ENCODE peak calls at places on chromosomes 5 and 9, in four cellular contexts. D is OCI-LY7, K is pancreas, W is gastrocnemius medialis. F is an unnamed sample. For H3K4me1 and H3K9me3, the result is how much of the 10 kb centered on the place peaks cover.

GRCh38 chr9:90641868-90642558 is 611 bp downstream of the DIRAS2 start:
- DNase-seq in K (no peak), W (no peak), D (no peak), F (no peak)

GRCh38 chr9:33737811-33738606 is 57.4 kb upstream of the PRSS3 start:
- DNase-seq in K (no peak), W (no peak), D (peak), F (no peak)

GRCh38 chr5:180043381-180043780 is 28.2 kb downstream of the RNF130 start:
- DNase-seq in K (no peak), D (no peak), W (no peak), F (no peak)

GRCh38 chr5:81708889-81709288 is 42.0 kb downstream of the SSBP2 start:
- DNase-seq in D (no peak), W (no peak), K (no peak), F (no peak)

GRCh38 chr9:4225291-4226119 is 74.4 kb downstream of the GLIS3 start:
- DNase-seq in W (no peak), K (no peak), D (no peak), F (no peak)

GRCh38 chr9:80491086-80491749 is 919.5 kb downstream of the TLE4 start:
- DNase-seq in K (no peak), D (no peak), W (no peak), F (no peak)

GRCh38 chr9:79652598-79652997 is 80.8 kb downstream of the TLE4 start:
- DNase-seq in W (no peak), D (no peak), K (no peak), F (no peak)

GRCh38 chr9:114958021-114958846 is 27.8 kb upstream of the TNFSF8 start:
- DNase-seq in K (no peak), D (no peak), W (peak), F (no peak)

GRCh38 chr5:139638736-139639618 is 9.2 kb upstream of the CXXC5 start:
- DNase-seq in D (peak), K (peak), W (peak), F (no peak)

GRCh38 chr5:73215891-73216610 is 43.1 kb downstream of the TMEM174 start:
- DNase-seq in D (no peak), K (peak), W (peak), F (peak)

GRCh38 chr9:114811301-114811700 is 5.5 kb upstream of the TNFSF15 start:
- DNase-seq in K (no peak), D (no peak), W (no peak), F (no peak)

GRCh38 chr9:109739760-109740159 is 40.2 kb upstream of the PALM2AKAP2 start:
- DNase-seq in D (no peak), W (no peak), K (no peak), F (no peak)

GRCh38 chr5:1834022-1834551 is 32.9 kb downstream of the NDUFS6 start:
- DNase-seq in K (no peak), W (no peak), D (no peak), F (no peak)

GRCh38 chr5:55570026-55570425 is 35.3 kb upstream of the PLPP1 start:
- DNase-seq in K (no peak), W (no peak), D (no peak), F (no peak)

GRCh38 chr5:76807296-76807695 is 11.5 kb upstream of the F2RL1 start:
- DNase-seq in W (no peak), K (no peak), D (no peak), F (no peak)

GRCh38 chr9:126417007-126417406 is 90.4 kb downstream of the MVB12B start:
- DNase-seq in K (no peak), D (no peak), W (no peak), F (no peak)

GRCh38 chr5:133274597-133274935 is 222.8 kb downstream of the HSPA4 start:
- DNase-seq in W (peak), D (no peak), K (no peak), F (no peak)

GRCh38 chr9:84001621-84002020 is 21.0 kb downstream of the RMI1 start:
- DNase-seq in D (no peak), W (no peak), K (no peak), F (no peak)

GRCh38 chr5:7705261-7705660 is 145.7 kb downstream of the CFAP90 start:
- DNase-seq in W (no peak), D (no peak), K (no peak), F (no peak)

GRCh38 chr5:54229041-54229780 is 81.2 kb downstream of the ARL15 start:
- DNase-seq in D (peak), K (peak), W (peak), F (peak)

GRCh38 chr5:142420521-142420920 is 95.7 kb upstream of the SPRY4 start:
- DNase-seq in D (no peak), K (no peak), W (no peak), F (no peak)

GRCh38 chr9:131012023-131012334 is 3.0 kb downstream of the LAMC3 start:
- DNase-seq in D (no peak), K (no peak), W (no peak), F (no peak)

GRCh38 chr9:15617782-15618181 is 64.9 kb downstream of the CCDC171 start:
- DNase-seq in K (peak), W (no peak), D (no peak), F (no peak)

GRCh38 chr5:146069780-146070099 is 35.6 kb downstream of the PLAC8L1 start:
- DNase-seq in K (no peak), D (no peak), W (no peak), F (no peak)
- H3K4me1 ChIP-seq in K (under half), D (under half), W (under half), F (under half)

DNA sequence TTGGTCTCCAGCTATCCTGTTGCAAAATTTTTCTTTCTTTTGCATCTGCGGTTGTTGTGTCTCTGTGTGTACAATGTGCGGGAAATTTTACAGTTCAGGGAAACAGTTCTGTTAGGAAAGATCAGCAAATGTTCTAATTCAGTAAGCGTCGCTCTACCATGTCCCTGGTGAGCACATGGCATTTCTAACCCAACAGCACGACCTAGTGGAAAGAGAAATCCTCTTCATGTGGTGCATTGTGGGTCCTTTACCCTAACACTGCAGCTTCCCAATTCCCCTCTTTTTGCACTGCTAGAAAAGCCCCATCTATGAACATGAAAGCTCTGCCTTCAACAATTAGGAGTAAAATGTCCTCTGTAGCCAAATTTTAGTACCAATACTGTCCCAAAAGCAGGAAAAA is 974.2 kb upstream of the CDH9 start:
- DNase-seq in D (no peak), W (no peak), K (no peak), F (no peak)
- H3K9me3 ChIP-seq in D (under half), W (under half), K (under half), F (under half)

DNA sequence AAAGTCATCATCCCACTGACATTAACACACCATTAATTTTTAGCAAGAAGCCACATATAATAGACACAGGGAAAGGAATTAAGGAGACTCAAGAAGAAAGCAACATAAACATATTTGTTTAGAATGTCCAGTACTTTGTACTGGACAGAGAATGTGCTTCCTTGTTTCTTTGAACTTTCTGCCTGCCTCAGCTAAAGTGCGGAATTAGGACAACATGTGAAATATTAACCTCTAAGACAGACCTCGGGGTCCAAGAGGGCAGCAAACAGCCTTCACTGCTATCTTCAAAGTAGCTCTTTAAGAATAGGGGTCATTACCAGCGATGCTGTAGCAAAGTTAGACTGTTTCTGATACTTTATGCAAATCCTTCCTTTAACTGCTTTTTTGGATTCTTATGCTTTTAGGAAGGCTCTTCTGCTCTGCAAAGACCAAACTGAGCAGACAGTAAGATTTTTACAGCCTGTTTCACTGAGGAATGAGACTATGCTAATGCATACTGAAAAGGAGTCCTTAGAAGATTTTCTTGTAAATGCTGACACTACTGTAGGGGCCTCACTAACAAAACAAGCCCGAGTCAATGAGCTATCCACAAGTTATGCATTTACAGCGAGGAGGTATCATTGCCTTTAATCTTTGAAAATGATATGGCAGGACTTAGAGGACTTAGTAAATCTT is 23.9 kb downstream of the DAB2 start:
- DNase-seq in W (no peak), D (no peak), K (no peak), F (no peak)
- H3K4me1 ChIP-seq in W (under half), D (under half), K (under half), F (under half)

GRCh38 chr9:21528123-21528808 is 46.2 kb upstream of the IFNE start:
- DNase-seq in W (no peak), K (peak), D (no peak), F (peak)
- H3K9me3 ChIP-seq in W (under half), K (under half), D (under half), F (under half)

GRCh38 chr5:93303291-93303691 is 277.7 kb downstream of the NR2F1-AS1 start:
- DNase-seq in D (no peak), W (no peak), K (no peak), F (no peak)

GRCh38 chr5:93300309-93300923 is 280.6 kb downstream of the NR2F1-AS1 start:
- DNase-seq in D (no peak), W (no peak), K (no peak), F (no peak)

GRCh38 chr5:93302711-93303110 is 278.3 kb downstream of the NR2F1-AS1 start:
- DNase-seq in D (no peak), K (no peak), W (no peak), F (no peak)

GRCh38 chr5:93299596-93300308 is 281.3 kb downstream of the NR2F1-AS1 start:
- DNase-seq in K (no peak), D (no peak), W (no peak), F (no peak)

GRCh38 chr5:93300945-93301344 is 280.1 kb downstream of the NR2F1-AS1 start:
- DNase-seq in W (no peak), D (no peak), K (no peak), F (no peak)
- H3K4me1 ChIP-seq in W (under half), D (under half), K (under half), F (under half)

GRCh38 chr5:141319202-141319601 is 1.4 kb downstream of the TAF7 start:
- DNase-seq in K (no peak), D (no peak), W (no peak), F (no peak)

GRCh38 chr5:141319699-141320098 is 885 bp downstream of the TAF7 start:
- DNase-seq in K (no peak), D (no peak), W (no peak), F (no peak)

DNA sequence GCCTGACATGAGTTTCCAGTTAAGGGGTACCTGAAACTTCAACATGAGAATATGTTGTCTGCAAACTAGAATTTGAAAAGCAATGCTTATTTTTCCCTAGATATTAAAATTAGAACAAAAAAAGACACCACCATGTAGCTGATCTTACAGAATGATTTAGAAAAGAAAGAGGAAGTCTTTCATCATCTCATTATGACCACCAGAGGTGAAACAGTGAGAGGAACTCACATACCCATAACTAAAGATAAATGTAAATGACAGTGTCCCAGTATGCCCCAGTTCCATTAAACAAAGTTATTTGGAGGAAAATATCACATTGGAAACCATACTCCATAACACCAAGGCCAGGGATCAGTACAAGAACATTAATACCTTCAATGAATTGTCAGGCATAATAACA is 6.9 kb downstream of the TAF7 start:
- DNase-seq in W (no peak), D (no peak), K (no peak), F (no peak)
- H3K9me3 ChIP-seq in W (under half), D (under half), K (under half), F (under half)

GRCh38 chr9:35944173-35944572 is 13.8 kb downstream of the OR2S2 start:
- DNase-seq in K (no peak), W (no peak), D (no peak), F (no peak)
- H3K4me1 ChIP-seq in K (under half), W (under half), D (under half), F (under half)

GRCh38 chr9:135648494-135649410 is 9.4 kb upstream of the GLT6D1 start:
- DNase-seq in K (no peak), W (no peak), D (no peak), F (no peak)

GRCh38 chr9:135649508-135649907 is 10.2 kb upstream of the GLT6D1 start:
- DNase-seq in D (no peak), K (no peak), W (no peak), F (no peak)

GRCh38 chr9:135644631-135645218 is 5.4 kb upstream of the GLT6D1 start:
- DNase-seq in W (no peak), D (no peak), K (no peak), F (no peak)

GRCh38 chr9:135650408-135650807 is 11.1 kb upstream of the GLT6D1 start:
- DNase-seq in D (no peak), W (no peak), K (no peak), F (no peak)

GRCh38 chr9:135647897-135648296 is 8.6 kb upstream of the GLT6D1 start:
- DNase-seq in W (no peak), D (peak), K (no peak), F (no peak)
- H3K9me3 ChIP-seq in W (under half), D (under half), K (under half), F (under half)

GRCh38 chr9:133494636-133495326 is 15.9 kb upstream of the SLC2A6 start:
- DNase-seq in D (no peak), K (peak), W (no peak), F (no peak)
- H3K4me1 ChIP-seq in D (under half), K (under half), W (under half), F (under half)

F was measured in CD8-positive, alpha-beta T cell.